ENCODE peak calls at places on chromosomes 6 and 20, in six cellular contexts. N, C, E, B, A and F are unnamed samples.

GRCh38 chr6:169722362-169723199 is 1.7 kb downstream of the PHF10 start:
- DNase-seq in B (peak; percentile 69), E (peak; percentile 53), N (peak; percentile 47), C (peak; percentile 56), A (peak; percentile 33), F (peak; percentile 57)

GRCh38 chr20:20333866-20334265 is 34.0 kb upstream of the INSM1 start:
- DNase-seq in C (no peak), N (no peak), E (no peak), B (no peak), A (no peak), F (no peak)

GRCh38 chr20:44134897-44135810 is 51.8 kb downstream of the JPH2 start:
- DNase-seq in A (no peak), C (peak; percentile 45), B (no peak), E (no peak), N (no peak), F (no peak)

GRCh38 chr6:164528539-164528938 is 780.9 kb downstream of the C6orf118 start:
- DNase-seq in N (no peak), B (no peak), E (no peak), C (no peak), A (no peak), F (no peak)

GRCh38 chr6:12890171-12890790 is 173.7 kb downstream of the PHACTR1 start:
- DNase-seq in A (no peak), N (peak; percentile 30), E (peak; percentile 38), C (no peak), B (no peak), F (no peak)

GRCh38 chr6:119602215-119603178 is 252.9 kb upstream of the MAN1A1 start:
- DNase-seq in E (no peak), C (no peak), B (no peak), A (no peak), N (no peak), F (no peak)

GRCh38 chr6:88538130-88538706 is 372.1 kb upstream of the CNR1 start:
- DNase-seq in C (peak; percentile 74), A (no peak), N (peak; percentile 36), B (peak; percentile 52), E (no peak), F (no peak)

GRCh38 chr6:87654880-87655454 is 47.1 kb downstream of the AKIRIN2 start:
- DNase-seq in N (no peak), A (no peak), C (no peak), B (no peak), E (no peak), F (no peak)

GRCh38 chr20:50735813-50736212 is 4.4 kb downstream of the PARD6B start:
- DNase-seq in A (no peak), B (no peak), C (no peak), E (no peak), N (no peak), F (no peak)

GRCh38 chr6:144007779-144008500 is at the start of gene PLAGL1:
- DNase-seq in C (peak; percentile 68), A (peak; percentile 72), N (no peak), E (peak; percentile 76), B (peak; percentile 68), F (no peak)

GRCh38 chr6:118648866-118649554 is 2.4 kb downstream of the CEP85L start:
- DNase-seq in N (no peak), C (no peak), A (no peak), E (no peak), B (no peak), F (no peak)

GRCh38 chr20:49157146-49157545 is 31.0 kb downstream of the STAU1 start:
- DNase-seq in C (no peak), B (no peak), N (no peak), A (no peak), E (no peak), F (no peak)

GRCh38 chr6:143957679-143958274 is 50.3 kb downstream of the PLAGL1 start:
- DNase-seq in C (no peak), A (no peak), N (no peak), B (no peak), E (no peak), F (no peak)

GRCh38 chr20:49283176-49283702 is 5.4 kb upstream of the ZNFX1 start:
- DNase-seq in E (no peak), B (no peak), N (no peak), A (no peak), C (no peak), F (no peak)

GRCh38 chr6:169964440-169965212 is 213.2 kb downstream of the ERMARD start:
- DNase-seq in A (no peak), N (no peak), B (no peak), C (no peak), E (peak; percentile 2), F (no peak)

GRCh38 chr6:30135757-30136156 is at the start of gene TRIM40:
- DNase-seq in N (no peak), E (no peak), C (no peak), A (no peak), B (peak; percentile 77), F (no peak)

GRCh38 chr20:53738039-53738944 is 144.7 kb upstream of the ZNF217 start:
- DNase-seq in N (no peak), E (peak; percentile 90), A (peak; percentile 40), C (peak; percentile 86), B (peak; percentile 92), F (no peak)

GRCh38 chr20:38450412-38450975 is 15.4 kb upstream of the SNHG17 start:
- DNase-seq in E (no peak), A (no peak), B (no peak), N (no peak), C (no peak), F (no peak)

GRCh38 chr20:54179946-54180345 is 6.2 kb upstream of the CYP24A1 start:
- DNase-seq in N (no peak), C (no peak), B (no peak), E (no peak), A (no peak), F (no peak)

GRCh38 chr6:11272491-11273192 is 40.2 kb upstream of the NEDD9 start:
- DNase-seq in C (peak; percentile 60), B (no peak), N (no peak), E (no peak), A (no peak), F (no peak)

GRCh38 chr20:34680586-34680985 is 3.7 kb upstream of the PIGU start:
- DNase-seq in E (no peak), A (no peak), B (no peak), C (no peak), N (no peak), F (no peak)

DNA sequence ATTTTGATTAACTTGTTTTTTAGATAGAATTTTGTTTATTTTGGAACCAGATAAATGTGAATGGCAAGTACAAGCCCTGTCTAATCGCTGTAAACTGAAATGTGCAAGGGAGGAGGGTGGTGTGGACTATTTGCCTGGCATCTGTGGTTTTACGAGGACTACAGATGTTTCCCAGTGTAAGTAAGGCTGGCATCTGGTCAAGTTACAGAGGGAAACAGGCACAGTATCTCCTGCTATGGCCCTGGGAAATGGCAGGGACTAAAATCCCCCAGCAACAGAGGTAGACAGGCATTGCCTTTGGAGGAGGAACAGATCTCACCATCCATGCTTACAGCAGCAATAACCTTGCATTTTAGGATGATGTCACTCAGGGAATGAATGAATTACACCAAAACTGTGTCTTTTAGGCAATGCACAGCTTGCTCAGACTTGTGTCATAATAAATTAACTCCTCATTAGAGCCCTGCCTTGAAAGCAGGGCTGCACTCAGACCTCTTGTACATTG is 96.3 kb downstream of the TCP11 start:
- DNase-seq in N (no peak), B (no peak), E (no peak), A (no peak), C (no peak), F (no peak)
- H3K4me1 ChIP-seq in N (peaks cover 60% of the 10 kb centered on the region), B (peaks cover 55% of the 10 kb centered on the region), E (peaks cover 57% of the 10 kb centered on the region), A (peaks cover 48% of the 10 kb centered on the region), C (peaks cover 40% of the 10 kb centered on the region), F (peaks cover 17% of the 10 kb centered on the region)

GRCh38 chr6:16355699-16356481 is 117.5 kb downstream of the GMPR start:
- DNase-seq in E (no peak), C (no peak), N (no peak), A (no peak), B (no peak), F (no peak)
- TF ChIP-seq CTCF in E (no peak), C (no peak), N (no peak), A (no peak), B (no peak), F (no peak)

GRCh38 chr6:108591040-108591816 is 30.5 kb downstream of the FOXO3 start:
- DNase-seq in N (no peak), B (no peak), A (no peak), C (no peak), E (no peak), F (no peak)
- H3K27ac ChIP-seq in N (no peak overlapping the region), B (peak overlapping the region; percentile 85), A (peak overlapping the region; percentile 82), C (no peak overlapping the region), E (peak overlapping the region; percentile 52), F (no peak overlapping the region)

GRCh38 chr6:32111424-32112066 is 2.4 kb upstream of the TNXB start:
- DNase-seq in E (no peak), C (no peak), N (no peak), B (no peak), A (peak; percentile 75), F (no peak)
- H3K4me1 ChIP-seq in E (peaks cover 33% of the 10 kb centered on the region), C (peaks cover 7% of the 10 kb centered on the region), N (no peaks in the 10 kb centered on the region), B (peaks cover 37% of the 10 kb centered on the region), A (peaks cover 7% of the 10 kb centered on the region), F (peaks cover 20% of the 10 kb centered on the region)

GRCh38 chr6:161413361-161413771 is 139.5 kb upstream of the AGPAT4 start:
- DNase-seq in E (no peak), N (no peak), B (no peak), A (peak; percentile 33), C (no peak), F (no peak)
- TF ChIP-seq CTCF in E (no peak), N (no peak), B (no peak), A (no peak), C (no peak), F (no peak)